ENCODE peak calls at places on chromosomes 11 and 22, in ten cellular contexts. One of them, this sample, is unnamed.

GRCh38 chr11:20088368-20089260 is 71.7 kb downstream of the DBX1 start:
- ATAC-seq in aorta: no peak
- ATAC-seq in activated CD8-positive, alpha-beta T cell treated with anti-CD3 and anti-CD28 coated beads, Interleukin-2, amount 10 ng/mL, durations not matched to agents 7 days and 5 days: no peak
- ATAC-seq in activated naive CD4-positive, alpha-beta T cell treated with anti-CD3 and anti-CD28 coated beads, Interleukin-2, amount 50 U/mL, for 72 hours: no peak
- ATAC-seq in GM12878: peak; percentile 67
- ATAC-seq in heart right ventricle: no peak
- ATAC-seq in T-helper 17 cell: no peak
- ATAC-seq in mucosa of descending colon: no peak
- ATAC-seq in heart left ventricle: no peak
- ATAC-seq in activated T-cell treated with anti-CD3 and anti-CD28 coated beads, Interleukin-2, amount 50 U/mL, for 4 hours: no peak
- ATAC-seq in this sample: no peak

GRCh38 chr22:30705710-30706651 is 11.3 kb downstream of the OSBP2 start:
- ATAC-seq in T-helper 17 cell: no peak
- ATAC-seq in GM12878: peak; percentile 85
- ATAC-seq in activated naive CD4-positive, alpha-beta T cell treated with anti-CD3 and anti-CD28 coated beads, Interleukin-2, amount 50 U/mL, for 72 hours: peak; percentile 91
- ATAC-seq in mucosa of descending colon: peak; percentile 16
- ATAC-seq in heart left ventricle: no peak
- ATAC-seq in aorta: no peak
- ATAC-seq in activated T-cell treated with anti-CD3 and anti-CD28 coated beads, Interleukin-2, amount 50 U/mL, for 4 hours: peak; percentile 77
- ATAC-seq in activated CD8-positive, alpha-beta T cell treated with anti-CD3 and anti-CD28 coated beads, Interleukin-2, amount 10 ng/mL, durations not matched to agents 7 days and 5 days: peak; percentile 39
- ATAC-seq in heart right ventricle: no peak
- ATAC-seq in this sample: peak; percentile 41

GRCh38 chr11:32312865-32313403 is 122.4 kb downstream of the WT1 start:
- ATAC-seq in mucosa of descending colon: peak; percentile 71
- ATAC-seq in aorta: peak; percentile 74
- ATAC-seq in GM12878: peak; percentile 78
- ATAC-seq in activated T-cell treated with anti-CD3 and anti-CD28 coated beads, Interleukin-2, amount 50 U/mL, for 4 hours: peak; percentile 90
- ATAC-seq in heart left ventricle: peak; percentile 34
- ATAC-seq in activated CD8-positive, alpha-beta T cell treated with anti-CD3 and anti-CD28 coated beads, Interleukin-2, amount 10 ng/mL, durations not matched to agents 7 days and 5 days: peak; percentile 51
- ATAC-seq in T-helper 17 cell: peak; percentile 72
- ATAC-seq in heart right ventricle: peak; percentile 85
- ATAC-seq in activated naive CD4-positive, alpha-beta T cell treated with anti-CD3 and anti-CD28 coated beads, Interleukin-2, amount 50 U/mL, for 72 hours: peak; percentile 89
- ATAC-seq in this sample: peak; percentile 15

GRCh38 chr11:119578466-119579220 is 150.4 kb downstream of the NECTIN1 start:
- ATAC-seq in activated naive CD4-positive, alpha-beta T cell treated with anti-CD3 and anti-CD28 coated beads, Interleukin-2, amount 50 U/mL, for 72 hours: no peak
- ATAC-seq in GM12878: no peak
- ATAC-seq in aorta: no peak
- ATAC-seq in activated CD8-positive, alpha-beta T cell treated with anti-CD3 and anti-CD28 coated beads, Interleukin-2, amount 10 ng/mL, durations not matched to agents 7 days and 5 days: no peak
- ATAC-seq in heart right ventricle: no peak
- ATAC-seq in heart left ventricle: no peak
- ATAC-seq in activated T-cell treated with anti-CD3 and anti-CD28 coated beads, Interleukin-2, amount 50 U/mL, for 4 hours: no peak
- ATAC-seq in T-helper 17 cell: no peak
- ATAC-seq in mucosa of descending colon: no peak
- ATAC-seq in this sample: no peak

GRCh38 chr11:124930799-124931198 is 5.0 kb downstream of the HEPACAM start:
- ATAC-seq in mucosa of descending colon: no peak
- ATAC-seq in heart right ventricle: no peak
- ATAC-seq in activated T-cell treated with anti-CD3 and anti-CD28 coated beads, Interleukin-2, amount 50 U/mL, for 4 hours: no peak
- ATAC-seq in T-helper 17 cell: no peak
- ATAC-seq in activated naive CD4-positive, alpha-beta T cell treated with anti-CD3 and anti-CD28 coated beads, Interleukin-2, amount 50 U/mL, for 72 hours: peak; percentile 44
- ATAC-seq in GM12878: peak; percentile 87
- ATAC-seq in activated CD8-positive, alpha-beta T cell treated with anti-CD3 and anti-CD28 coated beads, Interleukin-2, amount 10 ng/mL, durations not matched to agents 7 days and 5 days: peak; percentile 58
- ATAC-seq in aorta: no peak
- ATAC-seq in heart left ventricle: no peak
- ATAC-seq in this sample: peak; percentile 36

GRCh38 chr11:8699903-8700302 is 17.3 kb downstream of the RPL27A start:
- ATAC-seq in T-helper 17 cell: no peak
- ATAC-seq in aorta: no peak
- ATAC-seq in activated T-cell treated with anti-CD3 and anti-CD28 coated beads, Interleukin-2, amount 50 U/mL, for 4 hours: no peak
- ATAC-seq in activated naive CD4-positive, alpha-beta T cell treated with anti-CD3 and anti-CD28 coated beads, Interleukin-2, amount 50 U/mL, for 72 hours: no peak
- ATAC-seq in GM12878: peak; percentile 20
- ATAC-seq in mucosa of descending colon: peak; percentile 69
- ATAC-seq in activated CD8-positive, alpha-beta T cell treated with anti-CD3 and anti-CD28 coated beads, Interleukin-2, amount 10 ng/mL, durations not matched to agents 7 days and 5 days: no peak
- ATAC-seq in heart left ventricle: peak; percentile 17
- ATAC-seq in heart right ventricle: peak; percentile 42
- ATAC-seq in this sample: no peak

GRCh38 chr11:126423743-126424142 is 68.3 kb downstream of the ST3GAL4 start:
- ATAC-seq in T-helper 17 cell: no peak
- ATAC-seq in heart left ventricle: no peak
- ATAC-seq in aorta: no peak
- ATAC-seq in heart right ventricle: no peak
- ATAC-seq in GM12878: no peak
- ATAC-seq in activated naive CD4-positive, alpha-beta T cell treated with anti-CD3 and anti-CD28 coated beads, Interleukin-2, amount 50 U/mL, for 72 hours: no peak
- ATAC-seq in activated CD8-positive, alpha-beta T cell treated with anti-CD3 and anti-CD28 coated beads, Interleukin-2, amount 10 ng/mL, durations not matched to agents 7 days and 5 days: no peak
- ATAC-seq in mucosa of descending colon: no peak
- ATAC-seq in activated T-cell treated with anti-CD3 and anti-CD28 coated beads, Interleukin-2, amount 50 U/mL, for 4 hours: no peak
- ATAC-seq in this sample: peak; percentile 22

GRCh38 chr11:32374261-32374711 is 61.1 kb downstream of the WT1 start:
- ATAC-seq in heart right ventricle: no peak
- ATAC-seq in mucosa of descending colon: peak; percentile 75
- ATAC-seq in activated CD8-positive, alpha-beta T cell treated with anti-CD3 and anti-CD28 coated beads, Interleukin-2, amount 10 ng/mL, durations not matched to agents 7 days and 5 days: no peak
- ATAC-seq in activated naive CD4-positive, alpha-beta T cell treated with anti-CD3 and anti-CD28 coated beads, Interleukin-2, amount 50 U/mL, for 72 hours: peak; percentile 53
- ATAC-seq in heart left ventricle: peak; percentile 34
- ATAC-seq in aorta: no peak
- ATAC-seq in T-helper 17 cell: no peak
- ATAC-seq in GM12878: peak; percentile 96
- ATAC-seq in activated T-cell treated with anti-CD3 and anti-CD28 coated beads, Interleukin-2, amount 50 U/mL, for 4 hours: no peak
- ATAC-seq in this sample: no peak

GRCh38 chr11:67113231-67113721 is 5.8 kb upstream of the KDM2A start:
- ATAC-seq in T-helper 17 cell: no peak
- ATAC-seq in activated T-cell treated with anti-CD3 and anti-CD28 coated beads, Interleukin-2, amount 50 U/mL, for 4 hours: no peak
- ATAC-seq in activated naive CD4-positive, alpha-beta T cell treated with anti-CD3 and anti-CD28 coated beads, Interleukin-2, amount 50 U/mL, for 72 hours: no peak
- ATAC-seq in heart right ventricle: no peak
- ATAC-seq in activated CD8-positive, alpha-beta T cell treated with anti-CD3 and anti-CD28 coated beads, Interleukin-2, amount 10 ng/mL, durations not matched to agents 7 days and 5 days: no peak
- ATAC-seq in GM12878: peak; percentile 84
- ATAC-seq in mucosa of descending colon: peak; percentile 6
- ATAC-seq in aorta: no peak
- ATAC-seq in heart left ventricle: no peak
- ATAC-seq in this sample: peak; percentile 93

GRCh38 chr22:41021039-41021654 is 70.0 kb downstream of the RBX1 start:
- ATAC-seq in activated naive CD4-positive, alpha-beta T cell treated with anti-CD3 and anti-CD28 coated beads, Interleukin-2, amount 50 U/mL, for 72 hours: no peak
- ATAC-seq in activated CD8-positive, alpha-beta T cell treated with anti-CD3 and anti-CD28 coated beads, Interleukin-2, amount 10 ng/mL, durations not matched to agents 7 days and 5 days: no peak
- ATAC-seq in activated T-cell treated with anti-CD3 and anti-CD28 coated beads, Interleukin-2, amount 50 U/mL, for 4 hours: no peak
- ATAC-seq in aorta: peak; percentile 4
- ATAC-seq in GM12878: no peak
- ATAC-seq in heart left ventricle: no peak
- ATAC-seq in T-helper 17 cell: no peak
- ATAC-seq in mucosa of descending colon: peak; percentile 1
- ATAC-seq in heart right ventricle: no peak
- ATAC-seq in this sample: no peak

GRCh38 chr22:21876486-21877176 is 9.2 kb upstream of the MAPK1 start:
- ATAC-seq in activated T-cell treated with anti-CD3 and anti-CD28 coated beads, Interleukin-2, amount 50 U/mL, for 4 hours: peak; percentile 96
- ATAC-seq in activated naive CD4-positive, alpha-beta T cell treated with anti-CD3 and anti-CD28 coated beads, Interleukin-2, amount 50 U/mL, for 72 hours: peak; percentile 96
- ATAC-seq in T-helper 17 cell: peak; percentile 76
- ATAC-seq in heart left ventricle: no peak
- ATAC-seq in mucosa of descending colon: no peak
- ATAC-seq in heart right ventricle: no peak
- ATAC-seq in activated CD8-positive, alpha-beta T cell treated with anti-CD3 and anti-CD28 coated beads, Interleukin-2, amount 10 ng/mL, durations not matched to agents 7 days and 5 days: peak; percentile 61
- ATAC-seq in GM12878: peak; percentile 85
- ATAC-seq in aorta: no peak
- ATAC-seq in this sample: peak; percentile 85

GRCh38 chr11:125284209-125284608 is 119.7 kb downstream of the PKNOX2 start:
- ATAC-seq in activated CD8-positive, alpha-beta T cell treated with anti-CD3 and anti-CD28 coated beads, Interleukin-2, amount 10 ng/mL, durations not matched to agents 7 days and 5 days: no peak
- ATAC-seq in mucosa of descending colon: no peak
- ATAC-seq in heart right ventricle: no peak
- ATAC-seq in aorta: no peak
- ATAC-seq in activated T-cell treated with anti-CD3 and anti-CD28 coated beads, Interleukin-2, amount 50 U/mL, for 4 hours: no peak
- ATAC-seq in GM12878: no peak
- ATAC-seq in heart left ventricle: no peak
- ATAC-seq in T-helper 17 cell: no peak
- ATAC-seq in activated naive CD4-positive, alpha-beta T cell treated with anti-CD3 and anti-CD28 coated beads, Interleukin-2, amount 50 U/mL, for 72 hours: no peak
- ATAC-seq in this sample: no peak

GRCh38 chr11:74033046-74033445 is 24.2 kb upstream of the UCP3 start:
- ATAC-seq in T-helper 17 cell: peak; percentile 74
- ATAC-seq in activated naive CD4-positive, alpha-beta T cell treated with anti-CD3 and anti-CD28 coated beads, Interleukin-2, amount 50 U/mL, for 72 hours: no peak
- ATAC-seq in mucosa of descending colon: no peak
- ATAC-seq in heart right ventricle: no peak
- ATAC-seq in aorta: no peak
- ATAC-seq in heart left ventricle: no peak
- ATAC-seq in activated CD8-positive, alpha-beta T cell treated with anti-CD3 and anti-CD28 coated beads, Interleukin-2, amount 10 ng/mL, durations not matched to agents 7 days and 5 days: no peak
- ATAC-seq in GM12878: peak; percentile 48
- ATAC-seq in activated T-cell treated with anti-CD3 and anti-CD28 coated beads, Interleukin-2, amount 50 U/mL, for 4 hours: no peak
- ATAC-seq in this sample: peak; percentile 65

GRCh38 chr11:120505801-120506425 is 5.6 kb upstream of the GRIK4 start:
- ATAC-seq in T-helper 17 cell: no peak
- ATAC-seq in heart left ventricle: no peak
- ATAC-seq in GM12878: no peak
- ATAC-seq in mucosa of descending colon: no peak
- ATAC-seq in activated CD8-positive, alpha-beta T cell treated with anti-CD3 and anti-CD28 coated beads, Interleukin-2, amount 10 ng/mL, durations not matched to agents 7 days and 5 days: no peak
- ATAC-seq in heart right ventricle: no peak
- ATAC-seq in activated T-cell treated with anti-CD3 and anti-CD28 coated beads, Interleukin-2, amount 50 U/mL, for 4 hours: no peak
- ATAC-seq in aorta: no peak
- ATAC-seq in activated naive CD4-positive, alpha-beta T cell treated with anti-CD3 and anti-CD28 coated beads, Interleukin-2, amount 50 U/mL, for 72 hours: no peak
- ATAC-seq in this sample: no peak

GRCh38 chr11:36628765-36629199 is 30.7 kb upstream of the RAG2 start:
- ATAC-seq in activated naive CD4-positive, alpha-beta T cell treated with anti-CD3 and anti-CD28 coated beads, Interleukin-2, amount 50 U/mL, for 72 hours: no peak
- ATAC-seq in heart right ventricle: no peak
- ATAC-seq in heart left ventricle: no peak
- ATAC-seq in aorta: no peak
- ATAC-seq in mucosa of descending colon: no peak
- ATAC-seq in T-helper 17 cell: no peak
- ATAC-seq in activated T-cell treated with anti-CD3 and anti-CD28 coated beads, Interleukin-2, amount 50 U/mL, for 4 hours: no peak
- ATAC-seq in activated CD8-positive, alpha-beta T cell treated with anti-CD3 and anti-CD28 coated beads, Interleukin-2, amount 10 ng/mL, durations not matched to agents 7 days and 5 days: no peak
- ATAC-seq in GM12878: no peak
- ATAC-seq in this sample: no peak

GRCh38 chr22:46104881-46105493 is 45.3 kb upstream of the PPARA start:
- ATAC-seq in aorta: no peak
- ATAC-seq in heart left ventricle: no peak
- ATAC-seq in activated naive CD4-positive, alpha-beta T cell treated with anti-CD3 and anti-CD28 coated beads, Interleukin-2, amount 50 U/mL, for 72 hours: no peak
- ATAC-seq in mucosa of descending colon: no peak
- ATAC-seq in activated T-cell treated with anti-CD3 and anti-CD28 coated beads, Interleukin-2, amount 50 U/mL, for 4 hours: no peak
- ATAC-seq in T-helper 17 cell: no peak
- ATAC-seq in heart right ventricle: no peak
- ATAC-seq in activated CD8-positive, alpha-beta T cell treated with anti-CD3 and anti-CD28 coated beads, Interleukin-2, amount 10 ng/mL, durations not matched to agents 7 days and 5 days: no peak
- ATAC-seq in GM12878: no peak
- ATAC-seq in this sample: no peak

GRCh38 chr11:1776944-1777715 is 13.4 kb upstream of the CTSD start:
- ATAC-seq in mucosa of descending colon: no peak
- ATAC-seq in heart left ventricle: no peak
- ATAC-seq in activated CD8-positive, alpha-beta T cell treated with anti-CD3 and anti-CD28 coated beads, Interleukin-2, amount 10 ng/mL, durations not matched to agents 7 days and 5 days: no peak
- ATAC-seq in GM12878: no peak
- ATAC-seq in activated T-cell treated with anti-CD3 and anti-CD28 coated beads, Interleukin-2, amount 50 U/mL, for 4 hours: no peak
- ATAC-seq in T-helper 17 cell: no peak
- ATAC-seq in heart right ventricle: no peak
- ATAC-seq in activated naive CD4-positive, alpha-beta T cell treated with anti-CD3 and anti-CD28 coated beads, Interleukin-2, amount 50 U/mL, for 72 hours: no peak
- ATAC-seq in aorta: no peak
- ATAC-seq in this sample: no peak

GRCh38 chr11:118634435-118635236 is 27.2 kb downstream of the PHLDB1 start:
- ATAC-seq in activated naive CD4-positive, alpha-beta T cell treated with anti-CD3 and anti-CD28 coated beads, Interleukin-2, amount 50 U/mL, for 72 hours: peak; percentile 79
- ATAC-seq in activated CD8-positive, alpha-beta T cell treated with anti-CD3 and anti-CD28 coated beads, Interleukin-2, amount 10 ng/mL, durations not matched to agents 7 days and 5 days: peak; percentile 58
- ATAC-seq in mucosa of descending colon: peak; percentile 77
- ATAC-seq in aorta: peak; percentile 89
- ATAC-seq in activated T-cell treated with anti-CD3 and anti-CD28 coated beads, Interleukin-2, amount 50 U/mL, for 4 hours: peak; percentile 48
- ATAC-seq in heart right ventricle: peak; percentile 76
- ATAC-seq in GM12878: peak; percentile 59
- ATAC-seq in heart left ventricle: peak; percentile 90
- ATAC-seq in T-helper 17 cell: peak; percentile 60
- ATAC-seq in this sample: no peak

GRCh38 chr22:23376256-23376655 is 195.9 kb downstream of the BCR start:
- ATAC-seq in T-helper 17 cell: peak; percentile 60
- ATAC-seq in aorta: no peak
- ATAC-seq in heart right ventricle: no peak
- ATAC-seq in activated T-cell treated with anti-CD3 and anti-CD28 coated beads, Interleukin-2, amount 50 U/mL, for 4 hours: peak; percentile 79
- ATAC-seq in GM12878: peak; percentile 100
- ATAC-seq in mucosa of descending colon: peak; percentile 92
- ATAC-seq in activated naive CD4-positive, alpha-beta T cell treated with anti-CD3 and anti-CD28 coated beads, Interleukin-2, amount 50 U/mL, for 72 hours: peak; percentile 84
- ATAC-seq in activated CD8-positive, alpha-beta T cell treated with anti-CD3 and anti-CD28 coated beads, Interleukin-2, amount 10 ng/mL, durations not matched to agents 7 days and 5 days: peak; percentile 87
- ATAC-seq in heart left ventricle: no peak
- ATAC-seq in this sample: peak; percentile 61

GRCh38 chr11:2824851-2825250 is 60.7 kb downstream of the CDKN1C start:
- ATAC-seq in activated naive CD4-positive, alpha-beta T cell treated with anti-CD3 and anti-CD28 coated beads, Interleukin-2, amount 50 U/mL, for 72 hours: no peak
- ATAC-seq in heart left ventricle: peak; percentile 37
- ATAC-seq in mucosa of descending colon: peak; percentile 25
- ATAC-seq in aorta: peak; percentile 69
- ATAC-seq in GM12878: no peak
- ATAC-seq in activated CD8-positive, alpha-beta T cell treated with anti-CD3 and anti-CD28 coated beads, Interleukin-2, amount 10 ng/mL, durations not matched to agents 7 days and 5 days: no peak
- ATAC-seq in T-helper 17 cell: no peak
- ATAC-seq in heart right ventricle: peak; percentile 42
- ATAC-seq in activated T-cell treated with anti-CD3 and anti-CD28 coated beads, Interleukin-2, amount 50 U/mL, for 4 hours: no peak
- ATAC-seq in this sample: no peak

GRCh38 chr11:848380-848931 is 5.8 kb downstream of the TSPAN4 start:
- ATAC-seq in activated CD8-positive, alpha-beta T cell treated with anti-CD3 and anti-CD28 coated beads, Interleukin-2, amount 10 ng/mL, durations not matched to agents 7 days and 5 days: peak; percentile 64
- ATAC-seq in heart left ventricle: no peak
- ATAC-seq in mucosa of descending colon: peak; percentile 62
- ATAC-seq in T-helper 17 cell: peak; percentile 79
- ATAC-seq in activated naive CD4-positive, alpha-beta T cell treated with anti-CD3 and anti-CD28 coated beads, Interleukin-2, amount 50 U/mL, for 72 hours: peak; percentile 68
- ATAC-seq in GM12878: peak; percentile 72
- ATAC-seq in aorta: no peak
- ATAC-seq in heart right ventricle: peak; percentile 6
- ATAC-seq in activated T-cell treated with anti-CD3 and anti-CD28 coated beads, Interleukin-2, amount 50 U/mL, for 4 hours: peak; percentile 76
- ATAC-seq in this sample: peak; percentile 67

GRCh38 chr11:131534611-131535010 is 164.2 kb downstream of the NTM start:
- ATAC-seq in T-helper 17 cell: no peak
- ATAC-seq in activated CD8-positive, alpha-beta T cell treated with anti-CD3 and anti-CD28 coated beads, Interleukin-2, amount 10 ng/mL, durations not matched to agents 7 days and 5 days: no peak
- ATAC-seq in heart left ventricle: no peak
- ATAC-seq in aorta: no peak
- ATAC-seq in activated T-cell treated with anti-CD3 and anti-CD28 coated beads, Interleukin-2, amount 50 U/mL, for 4 hours: no peak
- ATAC-seq in mucosa of descending colon: no peak
- ATAC-seq in activated naive CD4-positive, alpha-beta T cell treated with anti-CD3 and anti-CD28 coated beads, Interleukin-2, amount 50 U/mL, for 72 hours: no peak
- ATAC-seq in GM12878: no peak
- ATAC-seq in heart right ventricle: no peak
- ATAC-seq in this sample: no peak

GRCh38 chr11:112410325-112410724 is 149.7 kb upstream of the PLET1 start:
- ATAC-seq in T-helper 17 cell: no peak
- ATAC-seq in activated T-cell treated with anti-CD3 and anti-CD28 coated beads, Interleukin-2, amount 50 U/mL, for 4 hours: no peak
- ATAC-seq in heart left ventricle: no peak
- ATAC-seq in mucosa of descending colon: no peak
- ATAC-seq in activated CD8-positive, alpha-beta T cell treated with anti-CD3 and anti-CD28 coated beads, Interleukin-2, amount 10 ng/mL, durations not matched to agents 7 days and 5 days: no peak
- ATAC-seq in aorta: no peak
- ATAC-seq in activated naive CD4-positive, alpha-beta T cell treated with anti-CD3 and anti-CD28 coated beads, Interleukin-2, amount 50 U/mL, for 72 hours: peak; percentile 71
- ATAC-seq in heart right ventricle: no peak
- ATAC-seq in GM12878: no peak
- ATAC-seq in this sample: no peak

GRCh38 chr22:35314161-35314942 is 14.7 kb downstream of the TOM1 start:
- ATAC-seq in activated CD8-positive, alpha-beta T cell treated with anti-CD3 and anti-CD28 coated beads, Interleukin-2, amount 10 ng/mL, durations not matched to agents 7 days and 5 days: no peak
- ATAC-seq in aorta: no peak
- ATAC-seq in activated naive CD4-positive, alpha-beta T cell treated with anti-CD3 and anti-CD28 coated beads, Interleukin-2, amount 50 U/mL, for 72 hours: no peak
- ATAC-seq in heart left ventricle: peak; percentile 46
- ATAC-seq in activated T-cell treated with anti-CD3 and anti-CD28 coated beads, Interleukin-2, amount 50 U/mL, for 4 hours: no peak
- ATAC-seq in GM12878: no peak
- ATAC-seq in mucosa of descending colon: peak; percentile 64
- ATAC-seq in heart right ventricle: peak; percentile 9
- ATAC-seq in T-helper 17 cell: no peak
- ATAC-seq in this sample: no peak

GRCh38 chr11:78040691-78041379 is 17.8 kb upstream of the KCTD14 start:
- ATAC-seq in heart right ventricle: no peak
- ATAC-seq in T-helper 17 cell: no peak
- ATAC-seq in activated T-cell treated with anti-CD3 and anti-CD28 coated beads, Interleukin-2, amount 50 U/mL, for 4 hours: no peak
- ATAC-seq in GM12878: no peak
- ATAC-seq in mucosa of descending colon: no peak
- ATAC-seq in activated CD8-positive, alpha-beta T cell treated with anti-CD3 and anti-CD28 coated beads, Interleukin-2, amount 10 ng/mL, durations not matched to agents 7 days and 5 days: no peak
- ATAC-seq in heart left ventricle: no peak
- ATAC-seq in aorta: no peak
- ATAC-seq in activated naive CD4-positive, alpha-beta T cell treated with anti-CD3 and anti-CD28 coated beads, Interleukin-2, amount 50 U/mL, for 72 hours: no peak
- ATAC-seq in this sample: no peak

GRCh38 chr11:4076774-4077173 is 17.8 kb upstream of the RRM1 start:
- ATAC-seq in mucosa of descending colon: no peak
- ATAC-seq in activated CD8-positive, alpha-beta T cell treated with anti-CD3 and anti-CD28 coated beads, Interleukin-2, amount 10 ng/mL, durations not matched to agents 7 days and 5 days: no peak
- ATAC-seq in aorta: no peak
- ATAC-seq in activated naive CD4-positive, alpha-beta T cell treated with anti-CD3 and anti-CD28 coated beads, Interleukin-2, amount 50 U/mL, for 72 hours: no peak
- ATAC-seq in activated T-cell treated with anti-CD3 and anti-CD28 coated beads, Interleukin-2, amount 50 U/mL, for 4 hours: no peak
- ATAC-seq in heart left ventricle: no peak
- ATAC-seq in GM12878: no peak
- ATAC-seq in heart right ventricle: no peak
- ATAC-seq in T-helper 17 cell: no peak
- ATAC-seq in this sample: no peak

GRCh38 chr22:22380098-22381030 is 128.2 kb downstream of the ZNF280B start:
- ATAC-seq in T-helper 17 cell: peak; percentile 55
- ATAC-seq in heart left ventricle: no peak
- ATAC-seq in activated T-cell treated with anti-CD3 and anti-CD28 coated beads, Interleukin-2, amount 50 U/mL, for 4 hours: no peak
- ATAC-seq in heart right ventricle: no peak
- ATAC-seq in activated naive CD4-positive, alpha-beta T cell treated with anti-CD3 and anti-CD28 coated beads, Interleukin-2, amount 50 U/mL, for 72 hours: no peak
- ATAC-seq in activated CD8-positive, alpha-beta T cell treated with anti-CD3 and anti-CD28 coated beads, Interleukin-2, amount 10 ng/mL, durations not matched to agents 7 days and 5 days: peak; percentile 42
- ATAC-seq in GM12878: peak; percentile 41
- ATAC-seq in aorta: no peak
- ATAC-seq in mucosa of descending colon: peak; percentile 78
- ATAC-seq in this sample: peak; percentile 88

GRCh38 chr22:41482319-41482935 is 13.5 kb downstream of the ACO2 start:
- ATAC-seq in aorta: no peak
- ATAC-seq in activated CD8-positive, alpha-beta T cell treated with anti-CD3 and anti-CD28 coated beads, Interleukin-2, amount 10 ng/mL, durations not matched to agents 7 days and 5 days: peak; percentile 33
- ATAC-seq in heart right ventricle: no peak
- ATAC-seq in T-helper 17 cell: no peak
- ATAC-seq in heart left ventricle: no peak
- ATAC-seq in mucosa of descending colon: no peak
- ATAC-seq in activated T-cell treated with anti-CD3 and anti-CD28 coated beads, Interleukin-2, amount 50 U/mL, for 4 hours: no peak
- ATAC-seq in activated naive CD4-positive, alpha-beta T cell treated with anti-CD3 and anti-CD28 coated beads, Interleukin-2, amount 50 U/mL, for 72 hours: no peak
- ATAC-seq in GM12878: peak; percentile 44
- ATAC-seq in this sample: peak; percentile 3